ENCODE peak calls at places on chromosomes 1 and 21, in four cellular contexts. B is neural progenitor cell, Z is cardiac muscle cell, F is psoas muscle. T is an unnamed sample.
A peak's percentile ranks its signal among the peaks of the same experiment; 100 is the strongest.

GRCh38 chr1:23449918-23450317 is 25.4 kb upstream of the TCEA3 start:
- DNase-seq in B (no peak), Z (no peak), F (peak; percentile 94), T (no peak)

GRCh38 chr1:43976045-43976444 is 1.3 kb downstream of the ATP6V0B start:
- DNase-seq in B (no peak), Z (no peak), F (no peak), T (no peak)

GRCh38 chr1:205171369-205171768 is 40.1 kb downstream of the DSTYK start:
- DNase-seq in B (no peak), Z (no peak), F (no peak), T (no peak)

GRCh38 chr1:62358974-62359373 is 39.7 kb upstream of the KANK4 start:
- DNase-seq in B (no peak), Z (no peak), F (no peak), T (no peak)

GRCh38 chr1:21254335-21254951 is 35.8 kb downstream of the ECE1 start:
- DNase-seq in B (no peak), Z (no peak), F (peak; percentile 72), T (no peak)

GRCh38 chr1:28796321-28797213 is 15.4 kb upstream of the OPRD1 start:
- DNase-seq in B (peak; percentile 43), Z (peak; percentile 52), F (no peak), T (no peak)

GRCh38 chr1:86233406-86233805 is 76.8 kb upstream of the COL24A1 start:
- DNase-seq in B (no peak), Z (no peak), F (no peak), T (no peak)

GRCh38 chr1:39981957-39982356 is 27.0 kb downstream of the MFSD2A start:
- DNase-seq in B (peak; percentile 22), Z (no peak), F (no peak), T (no peak)

GRCh38 chr21:33890187-33890586 is 25.4 kb downstream of the ATP5PO start:
- DNase-seq in B (no peak), Z (no peak), F (no peak), T (no peak)

GRCh38 chr1:5562331-5562730 is 429.9 kb downstream of the NPHP4 start:
- DNase-seq in B (no peak), Z (no peak), F (no peak), T (no peak)

GRCh38 chr1:44676484-44677200 is 2.1 kb downstream of the ARMH1 start:
- DNase-seq in B (no peak), Z (no peak), F (no peak), T (no peak)

GRCh38 chr1:25504706-25505560 is 38.5 kb upstream of the LDLRAP1 start:
- DNase-seq in B (no peak), Z (no peak), F (no peak), T (no peak)

GRCh38 chr1:163054056-163054706 is 15.0 kb upstream of the RGS4 start:
- DNase-seq in B (peak; percentile 9), Z (peak; percentile 61), F (no peak), T (peak; percentile 52)

GRCh38 chr1:108082741-108083562 is 117.2 kb downstream of the SLC25A24 start:
- DNase-seq in B (peak; percentile 15), Z (no peak), F (no peak), T (no peak)

GRCh38 chr1:69766431-69766830 is 198.7 kb downstream of the LRRC7 start:
- DNase-seq in B (no peak), Z (no peak), F (no peak), T (no peak)

GRCh38 chr1:40782371-40782956 is 1.1 kb upstream of the KCNQ4 start:
- DNase-seq in B (peak; percentile 73), Z (peak; percentile 49), F (peak; percentile 67), T (no peak)

GRCh38 chr1:228096416-228097332 is 6.5 kb downstream of the C1orf35 start:
- DNase-seq in B (no peak), Z (no peak), F (peak; percentile 48), T (no peak)

GRCh38 chr1:44707959-44708831 is 22.8 kb downstream of the RNU5D-1 start:
- DNase-seq in B (peak; percentile 48), Z (peak; percentile 47), F (no peak), T (no peak)

GRCh38 chr1:183739640-183740385 is 65.1 kb upstream of the RGL1 start:
- DNase-seq in B (no peak), Z (no peak), F (no peak), T (no peak)

DNA sequence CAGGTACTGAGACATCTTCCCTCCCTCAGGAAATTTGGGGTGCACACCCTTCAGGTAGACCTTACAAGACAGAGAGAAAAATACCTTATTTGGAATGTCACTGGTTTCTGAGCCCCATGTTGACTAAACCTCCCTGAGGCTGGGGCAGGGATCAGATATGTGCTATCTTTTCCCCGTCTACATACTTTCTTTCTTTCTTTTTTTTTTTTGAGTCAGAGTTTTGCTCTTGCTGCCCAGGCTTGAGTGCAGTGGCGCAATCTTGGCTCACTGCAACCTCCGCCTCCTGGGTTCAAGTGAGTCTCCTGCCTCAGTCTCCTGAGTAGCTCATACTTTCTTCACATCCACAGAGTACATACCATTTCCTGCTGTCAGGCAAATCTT is 1.6 kb downstream of the CYB5R1 start:
- DNase-seq in B (no peak), Z (no peak), F (no peak), T (no peak)
- H3K4me1 ChIP-seq in B (peaks cover 9% of the 10 kb centered on the region), Z (peaks cover 6% of the 10 kb centered on the region), F (peaks cover 41% of the 10 kb centered on the region), T (peaks cover 3% of the 10 kb centered on the region)

DNA sequence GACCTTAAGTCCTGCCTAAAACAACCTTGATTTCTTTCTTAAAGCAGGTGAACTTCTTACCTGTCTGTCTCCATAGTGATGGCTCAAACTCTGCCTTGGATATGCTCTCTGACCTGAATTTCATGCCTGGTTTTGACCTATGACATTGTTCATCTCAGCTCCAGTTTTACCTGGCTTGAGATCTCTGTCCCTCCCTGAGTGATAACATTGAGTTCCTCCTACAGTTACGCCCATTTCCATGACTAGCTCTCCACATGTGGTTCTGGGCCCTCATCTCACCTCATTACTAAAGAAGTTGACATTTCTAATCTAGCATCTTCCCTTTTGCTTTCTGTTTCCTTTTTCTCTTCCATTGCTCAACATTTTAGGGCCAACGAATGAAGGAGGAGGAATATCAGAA is 233.1 kb downstream of the HHIPL2 start:
- DNase-seq in B (no peak), Z (no peak), F (no peak), T (no peak)
- TF ChIP-seq CTCF in B (no peak), Z (no peak), F (no peak), T (no peak)

GRCh38 chr1:184832517-184832916 is 77.9 kb upstream of the EDEM3 start:
- DNase-seq in B (no peak), Z (no peak), F (no peak), T (no peak)
- H3K4me1 ChIP-seq in B (no peaks in the 10 kb centered on the region), Z (peaks cover 11% of the 10 kb centered on the region), F (peaks cover 39% of the 10 kb centered on the region), T (no peaks in the 10 kb centered on the region)

GRCh38 chr1:231550448-231550781 is 21.9 kb downstream of the TSNAX start:
- DNase-seq in B (peak; percentile 39), Z (peak; percentile 43), F (no peak), T (no peak)
- TF ChIP-seq CTCF in B (peak; percentile 55), Z (peak; percentile 48), F (peak; percentile 35), T (no peak)

GRCh38 chr1:203188686-203189232 is 2.3 kb upstream of the CHI3L1 start:
- DNase-seq in B (no peak), Z (no peak), F (no peak), T (no peak)
- H3K4me1 ChIP-seq in B (peaks cover 29% of the 10 kb centered on the region), Z (peaks cover 9% of the 10 kb centered on the region), F (peaks cover 19% of the 10 kb centered on the region), T (peaks cover 3% of the 10 kb centered on the region)

DNA sequence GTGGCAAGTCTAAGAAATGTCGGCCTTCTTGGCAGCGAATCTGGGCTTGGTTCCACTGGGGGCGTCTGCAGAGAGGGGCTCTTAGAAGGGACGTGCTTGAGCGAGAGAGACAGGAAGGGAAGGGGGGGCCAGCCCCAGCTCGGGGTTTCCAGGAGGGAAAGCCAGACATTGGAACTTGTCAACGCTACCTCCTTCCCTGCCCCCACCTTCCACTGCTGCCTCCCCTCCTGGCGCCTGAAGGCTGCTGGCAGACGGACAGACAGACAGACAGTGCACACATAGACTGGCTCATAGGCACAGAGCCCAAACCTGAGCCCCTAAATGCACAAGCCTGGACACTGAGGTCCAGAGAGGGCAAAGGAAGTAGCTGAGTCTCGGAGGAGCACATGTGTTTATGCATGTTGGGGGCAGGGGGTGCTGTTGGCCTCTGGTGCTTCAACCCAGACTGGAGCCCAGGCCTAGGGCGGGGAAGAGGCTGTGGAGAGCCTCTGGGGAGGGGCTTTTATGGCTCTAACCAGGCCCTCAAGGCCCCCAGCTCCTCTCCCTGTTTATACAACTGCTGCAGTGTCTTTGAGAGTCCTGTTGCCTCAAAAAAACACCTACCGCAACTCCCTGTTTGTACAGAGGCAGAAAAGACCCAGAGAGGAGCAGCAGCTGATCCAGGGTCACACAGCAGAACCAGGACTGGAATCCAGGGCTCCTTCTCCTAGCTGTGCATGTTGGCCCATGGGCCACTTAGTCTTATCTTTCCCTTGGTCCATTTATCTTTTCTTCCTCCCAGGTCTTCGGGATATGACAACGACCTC is 33.1 kb upstream of the WASF2 start:
- DNase-seq in B (peak; percentile 52), Z (peak; percentile 69), F (peak; percentile 68), T (no peak)
- TF ChIP-seq CTCF in B (peak; percentile 46), Z (peak; percentile 41), F (peak; percentile 25), T (peak; percentile 0)

GRCh38 chr1:998051-998821 is 1.7 kb downstream of the HES4 start:
- DNase-seq in B (peak; percentile 74), Z (peak; percentile 58), F (peak; percentile 50), T (no peak)

GRCh38 chr1:1000357-1001056 is 610 bp upstream of the HES4 start:
- DNase-seq in B (peak; percentile 84), Z (peak; percentile 88), F (peak; percentile 85), T (peak; percentile 69)

GRCh38 chr1:998905-999796 is 746 bp downstream of the HES4 start:
- DNase-seq in B (peak; percentile 74), Z (peak; percentile 70), F (peak; percentile 63), T (no peak)

GRCh38 chr1:1001057-1001630 is 1.2 kb upstream of the HES4 start:
- DNase-seq in B (peak; percentile 67), Z (no peak), F (peak; percentile 53), T (no peak)

GRCh38 chr1:999797-1000356 is at the start of gene HES4:
- DNase-seq in B (peak; percentile 98), Z (peak; percentile 97), F (peak; percentile 90), T (peak; percentile 91)
- H3K4me1 ChIP-seq in B (peaks cover 26% of the 10 kb centered on the region), Z (peaks cover 13% of the 10 kb centered on the region), F (peaks cover 2% of the 10 kb centered on the region), T (peaks cover 1% of the 10 kb centered on the region)

GRCh38 chr21:43736224-43736883 is 17.4 kb downstream of the PDXK start:
- DNase-seq in B (no peak), Z (no peak), F (no peak), T (no peak)
- TF ChIP-seq CTCF in B (no peak), Z (no peak), F (no peak), T (no peak)

DNA sequence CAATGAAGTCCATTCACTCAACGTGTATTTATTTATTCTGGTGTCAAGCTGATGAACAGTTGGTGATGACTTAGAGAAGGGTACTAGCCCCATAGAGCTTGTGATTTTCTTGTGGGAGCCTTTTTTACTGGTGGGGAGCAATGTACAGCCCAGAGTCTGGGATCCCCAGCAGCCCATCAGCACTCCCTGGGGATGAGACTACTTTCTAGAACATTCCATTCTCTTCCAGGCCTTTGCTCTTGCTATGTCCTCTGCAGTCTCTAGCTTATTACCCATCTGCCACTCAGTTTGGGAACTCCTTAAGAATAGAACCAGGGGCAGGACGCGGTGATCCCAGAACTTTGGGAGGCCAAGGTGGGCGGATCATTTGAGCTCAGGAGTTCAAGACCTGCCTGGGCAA is 11.5 kb downstream of the SLC2A1 start:
- DNase-seq in B (no peak), Z (no peak), F (no peak), T (no peak)
- H3K4me1 ChIP-seq in B (peaks cover 46% of the 10 kb centered on the region), Z (peaks cover 39% of the 10 kb centered on the region), F (peaks cover 15% of the 10 kb centered on the region), T (peaks cover 8% of the 10 kb centered on the region)

DNA sequence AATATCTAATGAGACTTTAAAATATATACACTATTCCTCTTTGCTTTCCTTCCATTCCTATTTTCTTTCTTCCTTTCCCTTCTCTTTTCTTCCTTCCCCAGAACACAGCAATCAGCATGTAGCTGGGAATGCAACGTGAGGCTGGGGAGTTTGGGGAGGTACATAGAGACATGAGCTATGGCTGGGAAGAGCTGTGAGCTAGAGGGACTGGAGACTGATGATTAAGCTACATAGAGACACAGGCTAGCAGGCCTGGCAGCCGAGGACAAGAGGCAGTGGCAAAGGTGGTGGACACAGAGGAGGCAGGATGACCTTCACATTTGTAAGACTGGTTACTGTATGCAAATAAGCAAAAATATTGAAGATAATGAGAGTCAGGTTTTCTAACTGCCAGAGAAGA is 7.5 kb downstream of the LPAR3 start:
- DNase-seq in B (no peak), Z (no peak), F (no peak), T (no peak)
- TF ChIP-seq CTCF in B (no peak), Z (no peak), F (no peak), T (no peak)

T was measured in lung.